ENCODE peak calls at places on chromosomes 13 and 19, in eight cellular contexts. K is NCI-H748 treated with DMSO at 0.1 percent for 48 hours; Y is fibroblast of lung; R is stimulated activated CD4-positive, alpha-beta T cell treated with anti-CD3 and anti-CD28 coated beads, TNF-alpha, amount 100 ng/mL, for 48 hours; M is smooth muscle cell of the brain vasculature; H is HTR-8/SVneo; L is H54; V is RPMI7951. X is an unnamed sample.

GRCh38 chr13:77511552-77511951 is 24.0 kb upstream of the SCEL start:
- DNase-seq in Y (no peak), V (no peak), M (no peak), R (no peak), H (no peak), L (no peak), K (peak), X (no peak)

GRCh38 chr13:57634829-57635165 is 3.3 kb downstream of the PCDH17 start:
- DNase-seq in V (no peak), H (no peak), Y (no peak), K (no peak), L (no peak), M (no peak), R (no peak), X (no peak)

GRCh38 chr13:52862358-52863206 is 14.1 kb upstream of the PCDH8 start:
- DNase-seq in L (no peak), K (peak), R (no peak), H (no peak), M (no peak), Y (no peak), V (no peak), X (peak)

GRCh38 chr19:31283701-31284100 is 65.5 kb downstream of the TSHZ3 start:
- DNase-seq in M (no peak), Y (no peak), K (no peak), H (no peak), L (no peak), R (no peak), V (peak), X (no peak)

GRCh38 chr13:25406377-25406776 is 34.6 kb downstream of the ATP8A2 start:
- DNase-seq in V (no peak), H (no peak), L (no peak), Y (no peak), M (no peak), K (peak), R (no peak), X (no peak)

GRCh38 chr19:55683449-55684261 is 8.6 kb downstream of the EPN1 start:
- DNase-seq in K (no peak), R (no peak), Y (no peak), V (no peak), M (no peak), L (no peak), H (no peak), X (no peak)

GRCh38 chr13:91805605-91806004 is 407.2 kb downstream of the GPC5 start:
- DNase-seq in K (no peak), Y (peak), V (no peak), L (no peak), H (no peak), R (no peak), M (no peak), X (no peak)

GRCh38 chr13:36476661-36477060 is 44.4 kb downstream of the CCNA1 start:
- DNase-seq in M (no peak), Y (no peak), K (no peak), L (no peak), R (no peak), H (no peak), V (no peak), X (no peak)

GRCh38 chr13:40109324-40109958 is 454.0 kb downstream of the COG6 start:
- DNase-seq in R (no peak), L (peak), K (no peak), H (peak), M (peak), Y (peak), V (peak), X (no peak)

GRCh38 chr13:100722517-100722916 is 47.9 kb upstream of the TMTC4 start:
- DNase-seq in V (no peak), H (no peak), K (no peak), Y (no peak), L (no peak), R (no peak), M (no peak), X (no peak)

GRCh38 chr19:8321760-8322637 is 703 bp downstream of the RPS28 start:
- DNase-seq in L (no peak), V (no peak), H (no peak), Y (no peak), K (no peak), R (no peak), M (no peak), X (no peak)

GRCh38 chr19:40390084-40390742 is at the start of gene HIPK4:
- DNase-seq in Y (no peak), K (no peak), R (no peak), M (no peak), H (no peak), V (no peak), L (no peak), X (no peak)

GRCh38 chr19:58021541-58022282 is 12.1 kb upstream of the ZSCAN1 start:
- DNase-seq in H (peak), L (no peak), Y (peak), M (no peak), K (peak), R (no peak), V (peak), X (peak)

GRCh38 chr13:107928762-107929161 is 286.6 kb downstream of the LIG4 start:
- DNase-seq in M (no peak), H (no peak), K (no peak), R (no peak), Y (no peak), L (no peak), V (no peak), X (no peak)

GRCh38 chr19:38264486-38265212 is at the start of gene SPINT2:
- DNase-seq in M (no peak), H (no peak), R (peak), K (no peak), V (no peak), L (no peak), Y (no peak), X (no peak)

GRCh38 chr19:4007836-4008539 is 452 bp downstream of the PIAS4 start:
- DNase-seq in V (peak), Y (no peak), K (no peak), M (no peak), L (no peak), R (no peak), H (no peak), X (no peak)

GRCh38 chr13:99380921-99381645 is 73.9 kb upstream of the GPR183 start:
- DNase-seq in R (peak), L (no peak), K (no peak), H (no peak), Y (no peak), V (no peak), M (no peak), X (no peak)

GRCh38 chr13:38535271-38535670 is 151.6 kb upstream of the FREM2 start:
- DNase-seq in H (no peak), Y (no peak), R (no peak), K (peak), V (no peak), L (no peak), M (no peak), X (no peak)